ENCODE peak calls at places on chromosomes 2 and 18, in six cellular contexts. N is PC-9, U is HCT116, W is endothelial cell of umbilical vein, Q is mesenchymal stem cell, B is GM23338. S is an unnamed sample.

GRCh38 chr2:31693882-31694281 is 113.1 kb upstream of the SRD5A2 start:
- DNase-seq in N (no peak), U (peak), W (no peak), Q (no peak), B (peak), S (peak)

GRCh38 chr2:65576861-65577601 is 144.6 kb upstream of the SPRED2 start:
- DNase-seq in N (peak), U (peak), W (peak), Q (peak), B (peak), S (peak)

GRCh38 chr18:62777814-62778213 is 62.5 kb downstream of the PHLPP1 start:
- DNase-seq in N (no peak), U (no peak), W (no peak), Q (no peak), B (no peak), S (no peak)

GRCh38 chr18:8773980-8774379 is 68.6 kb downstream of the MTCL1 start:
- DNase-seq in N (no peak), U (no peak), W (no peak), Q (peak), B (no peak), S (peak)

GRCh38 chr18:3478262-3478978 is 28.4 kb downstream of the TGIF1 start:
- DNase-seq in N (no peak), U (no peak), W (peak), Q (no peak), B (no peak), S (no peak)

GRCh38 chr2:26758790-26759321 is 5.2 kb upstream of the SLC35F6 start:
- DNase-seq in N (no peak), U (no peak), W (no peak), Q (peak), B (no peak), S (peak)

GRCh38 chr2:72148391-72148974 is 821 bp upstream of the CYP26B1 start:
- DNase-seq in N (no peak), U (no peak), W (no peak), Q (no peak), B (peak), S (no peak)

GRCh38 chr2:230520875-230521155 is 104.8 kb downstream of the SP100 start:
- DNase-seq in N (no peak), U (no peak), W (no peak), Q (no peak), B (no peak), S (peak)

GRCh38 chr18:58525517-58525916 is 103.4 kb downstream of the ALPK2 start:
- DNase-seq in N (no peak), U (no peak), W (no peak), Q (peak), B (no peak), S (peak)

GRCh38 chr2:85288244-85288725 is 39.5 kb downstream of the TGOLN2 start:
- DNase-seq in N (peak), U (peak), W (no peak), Q (no peak), B (peak), S (peak)

GRCh38 chr2:218607436-218608115 is at the start of gene PLCD4:
- DNase-seq in N (peak), U (no peak), W (peak), Q (peak), B (peak), S (peak)

GRCh38 chr2:4662161-4662779 is 958.9 kb downstream of the DCDC2C start:
- DNase-seq in N (no peak), U (no peak), W (peak), Q (no peak), B (no peak), S (no peak)

GRCh38 chr2:198659471-198659870 is 798.3 kb downstream of the SATB2 start:
- DNase-seq in N (no peak), U (no peak), W (no peak), Q (no peak), B (no peak), S (no peak)
- H2AFZ ChIP-seq in N (no peak), U (no peak), W (no peak), Q (no peak), B (no peak), S (no peak)

DNA sequence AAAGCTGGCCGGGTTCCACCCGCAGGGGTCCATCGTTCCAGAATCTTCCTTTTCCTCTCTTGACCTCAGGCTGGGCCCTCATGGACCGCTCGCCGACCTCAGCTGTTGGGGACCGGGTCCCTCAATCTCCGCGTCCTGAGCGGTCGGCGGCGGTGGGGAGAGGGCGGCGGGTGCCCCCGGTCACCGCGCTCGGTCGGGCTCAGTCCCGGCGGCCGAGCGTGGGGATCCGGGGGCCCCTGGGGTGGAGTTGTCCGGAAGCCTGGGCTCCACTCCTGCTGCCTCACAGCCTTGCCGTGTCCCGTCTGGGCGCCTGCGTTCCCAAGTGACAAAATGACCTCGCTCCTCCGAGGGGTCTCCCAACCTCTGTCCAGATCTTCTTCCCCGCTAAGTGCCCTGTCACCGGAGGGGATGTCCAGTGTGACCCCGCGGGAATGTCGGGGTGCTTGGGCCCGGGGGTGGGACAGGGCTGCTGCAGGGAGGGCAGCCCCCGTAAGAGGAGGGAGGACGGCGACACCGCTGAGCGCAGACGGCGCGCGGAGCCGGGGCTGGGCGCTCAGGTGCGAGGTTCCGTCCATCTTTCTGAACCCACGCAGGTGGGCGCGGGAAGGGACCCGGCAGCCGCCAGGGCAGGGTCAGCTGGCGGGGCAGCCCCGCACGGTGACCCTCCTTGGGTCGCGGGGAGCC is 16.0 kb upstream of the E2F6 start:
- DNase-seq in N (no peak), U (no peak), W (no peak), Q (no peak), B (peak), S (no peak)
- H2AFZ ChIP-seq in N (no peak), U (no peak), W (no peak), Q (no peak), B (peak), S (no peak)

GRCh38 chr2:192194065-192194865 is 468 bp downstream of the TMEFF2 start:
- DNase-seq in N (no peak), U (no peak), W (peak), Q (peak), B (peak), S (peak)

GRCh38 chr2:192194866-192195547 is at the start of gene TMEFF2:
- DNase-seq in N (no peak), U (no peak), W (peak), Q (peak), B (peak), S (peak)

GRCh38 chr2:192197387-192197786 is 2.7 kb upstream of the TMEFF2 start:
- DNase-seq in N (no peak), U (no peak), W (peak), Q (no peak), B (no peak), S (no peak)

GRCh38 chr2:192195548-192196418 is 1.1 kb upstream of the TMEFF2 start:
- DNase-seq in N (no peak), U (no peak), W (peak), Q (peak), B (peak), S (peak)

DNA sequence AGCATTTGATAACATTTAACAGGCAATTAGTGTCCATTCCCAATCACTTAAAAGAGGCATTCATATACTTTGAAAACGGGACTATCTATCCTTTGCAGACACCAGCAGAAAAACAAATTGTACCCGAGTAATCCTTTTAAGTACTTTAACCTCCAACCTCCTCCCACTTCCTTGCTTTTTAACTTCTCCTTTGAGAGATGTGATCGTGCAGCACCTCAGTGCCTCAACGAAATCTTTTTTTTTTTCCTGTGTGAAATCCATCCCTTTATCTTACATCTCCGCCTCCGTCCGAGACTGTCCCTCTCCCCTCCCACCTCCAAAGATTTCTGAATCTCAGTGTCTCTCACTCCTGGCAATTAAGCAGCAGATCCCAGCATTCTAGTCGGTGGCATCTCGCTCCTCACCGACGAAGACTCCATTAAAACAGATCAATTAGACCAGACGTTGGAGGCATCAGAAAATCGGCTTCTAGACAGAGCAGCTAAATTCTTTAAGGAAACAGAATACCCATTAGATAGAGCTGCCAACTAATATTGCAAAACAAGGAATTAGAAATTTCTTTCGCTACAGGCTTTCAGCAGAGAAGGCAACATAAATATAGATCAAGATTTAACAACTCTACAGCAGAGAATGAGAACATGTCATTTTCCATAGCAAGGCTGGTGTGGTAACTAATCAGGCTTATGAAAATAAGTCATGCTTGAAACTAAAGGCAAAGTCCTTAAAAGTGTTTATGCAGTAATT is 1.9 kb upstream of the TMEFF2 start:
- DNase-seq in N (no peak), U (no peak), W (peak), Q (peak), B (peak), S (no peak)
- H2AFZ ChIP-seq in N (no peak), U (no peak), W (no peak), Q (no peak), B (peak), S (peak)

GRCh38 chr2:237122214-237122666 is 36.6 kb downstream of the COPS8 start:
- DNase-seq in N (peak), U (peak), W (peak), Q (peak), B (peak), S (peak)
- H2AFZ ChIP-seq in N (peak), U (peak), W (peak), Q (no peak), B (no peak), S (no peak)

GRCh38 chr2:105721991-105722511 is 22.7 kb upstream of the NCK2 start:
- DNase-seq in N (no peak), U (no peak), W (no peak), Q (no peak), B (no peak), S (no peak)

GRCh38 chr2:105723431-105723830 is 21.3 kb upstream of the NCK2 start:
- DNase-seq in N (no peak), U (no peak), W (no peak), Q (no peak), B (no peak), S (no peak)

GRCh38 chr2:105730170-105730569 is 14.5 kb upstream of the NCK2 start:
- DNase-seq in N (no peak), U (no peak), W (no peak), Q (no peak), B (no peak), S (no peak)

GRCh38 chr2:105722726-105723297 is 21.9 kb upstream of the NCK2 start:
- DNase-seq in N (no peak), U (no peak), W (no peak), Q (no peak), B (no peak), S (no peak)

GRCh38 chr2:105725388-105725787 is 19.3 kb upstream of the NCK2 start:
- DNase-seq in N (no peak), U (no peak), W (no peak), Q (no peak), B (no peak), S (no peak)
- H2AFZ ChIP-seq in N (no peak), U (no peak), W (no peak), Q (no peak), B (peak), S (no peak)

GRCh38 chr2:203890733-203891132 is 23.2 kb downstream of the CTLA4 start:
- DNase-seq in N (no peak), U (no peak), W (no peak), Q (no peak), B (no peak), S (no peak)
- H2AFZ ChIP-seq in N (no peak), U (no peak), W (no peak), Q (no peak), B (no peak), S (no peak)

GRCh38 chr2:11716689-11717321 is 29.6 kb upstream of the LPIN1 start:
- DNase-seq in N (no peak), U (no peak), W (no peak), Q (peak), B (no peak), S (no peak)
- H2AFZ ChIP-seq in N (no peak), U (no peak), W (no peak), Q (no peak), B (no peak), S (no peak)

GRCh38 chr2:172215936-172216335 is 113.2 kb upstream of the DLX2 start:
- DNase-seq in N (no peak), U (no peak), W (no peak), Q (no peak), B (no peak), S (no peak)
- H2AFZ ChIP-seq in N (no peak), U (no peak), W (no peak), Q (no peak), B (peak), S (no peak)